ENCODE peak calls at places on chromosomes 7 and 10, in six cellular contexts. I is psoas muscle; Q is CD8-positive, alpha-beta memory T cell; D is neural progenitor cell; E is tibial artery; F is HepG2. W is an unnamed sample. For H3K4me1, the result is how much of the 10 kb centered on the place peaks cover.

GRCh38 chr10:124093076-124093773 is at the start of gene CHST15:
- DNase-seq in I (peak), Q (no peak), D (peak), E (peak), F (peak), W (peak)

GRCh38 chr10:31677198-31678138 is 251.2 kb downstream of the ARHGAP12 start:
- DNase-seq in I (no peak), Q (no peak), D (peak), E (no peak), F (no peak), W (no peak)

GRCh38 chr7:29217112-29217511 is 22.5 kb downstream of the CHN2 start:
- DNase-seq in I (no peak), Q (no peak), D (no peak), E (no peak), F (no peak), W (no peak)

GRCh38 chr10:112752268-112752667 is 197.8 kb upstream of the TCF7L2 start:
- DNase-seq in I (no peak), Q (no peak), D (no peak), E (no peak), F (no peak), W (no peak)

GRCh38 chr7:122528879-122529481 is 169.9 kb downstream of the RNF133 start:
- DNase-seq in I (no peak), Q (no peak), D (peak), E (no peak), F (peak), W (no peak)

GRCh38 chr7:13835442-13835841 is 154.0 kb downstream of the ETV1 start:
- DNase-seq in I (no peak), Q (no peak), D (peak), E (no peak), F (no peak), W (no peak)

GRCh38 chr10:60148266-60148840 is 241.3 kb downstream of the ANK3 start:
- DNase-seq in I (no peak), Q (no peak), D (no peak), E (no peak), F (no peak), W (peak)

GRCh38 chr7:467393-467828 is 52.2 kb downstream of the PDGFA start:
- DNase-seq in I (no peak), Q (no peak), D (no peak), E (no peak), F (no peak), W (peak)

GRCh38 chr10:69645751-69646687 is 16.0 kb downstream of the FAM241B start:
- DNase-seq in I (peak), Q (no peak), D (peak), E (peak), F (no peak), W (no peak)

GRCh38 chr10:14617850-14618249 is 156.8 kb downstream of the FAM107B start:
- DNase-seq in I (no peak), Q (no peak), D (no peak), E (no peak), F (no peak), W (no peak)

GRCh38 chr10:121788115-121788514 is 139.7 kb downstream of the ATE1 start:
- DNase-seq in I (no peak), Q (no peak), D (no peak), E (no peak), F (no peak), W (no peak)

GRCh38 chr10:78365711-78366110 is 332.0 kb downstream of the RPS24 start:
- DNase-seq in I (no peak), Q (no peak), D (no peak), E (no peak), F (no peak), W (no peak)

GRCh38 chr7:139231513-139232376 is 708 bp downstream of the UBN2 start:
- DNase-seq in I (peak), Q (peak), D (peak), E (peak), F (peak), W (peak)

GRCh38 chr7:24966802-24967201 is 13.2 kb downstream of the OSBPL3 start:
- DNase-seq in I (no peak), Q (no peak), D (no peak), E (no peak), F (no peak), W (no peak)

GRCh38 chr10:124524991-124525653 is 63.5 kb downstream of the LHPP start:
- DNase-seq in I (peak), Q (no peak), D (no peak), E (no peak), F (no peak), W (peak)

GRCh38 chr7:33711231-33712019 is 193.9 kb upstream of the BMPER start:
- DNase-seq in I (no peak), Q (no peak), D (no peak), E (no peak), F (no peak), W (no peak)

GRCh38 chr7:115632636-115633035 is 397.9 kb downstream of the TFEC start:
- DNase-seq in I (no peak), Q (no peak), D (no peak), E (no peak), F (no peak), W (no peak)

GRCh38 chr10:101778781-101779543 is 3.0 kb upstream of the FGF8 start:
- DNase-seq in I (no peak), Q (no peak), D (peak), E (peak), F (no peak), W (no peak)

GRCh38 chr10:35352097-35352496 is 15.8 kb downstream of the CCNY start:
- DNase-seq in I (no peak), Q (no peak), D (no peak), E (no peak), F (no peak), W (no peak)

GRCh38 chr10:90062786-90063185 is 361.4 kb downstream of the KIF20B start:
- DNase-seq in I (no peak), Q (no peak), D (no peak), E (no peak), F (no peak), W (no peak)

GRCh38 chr7:117871401-117871777 is 1.9 kb downstream of the CTTNBP2 start:
- DNase-seq in I (no peak), Q (no peak), D (no peak), E (no peak), F (no peak), W (no peak)

GRCh38 chr7:133190172-133190528 is 62.7 kb upstream of the EXOC4 start:
- DNase-seq in I (no peak), Q (no peak), D (no peak), E (no peak), F (no peak), W (no peak)
- H3K4me1 ChIP-seq in I (under half), Q (under half), D (under half), E (under half), F (under half), W (under half)

DNA sequence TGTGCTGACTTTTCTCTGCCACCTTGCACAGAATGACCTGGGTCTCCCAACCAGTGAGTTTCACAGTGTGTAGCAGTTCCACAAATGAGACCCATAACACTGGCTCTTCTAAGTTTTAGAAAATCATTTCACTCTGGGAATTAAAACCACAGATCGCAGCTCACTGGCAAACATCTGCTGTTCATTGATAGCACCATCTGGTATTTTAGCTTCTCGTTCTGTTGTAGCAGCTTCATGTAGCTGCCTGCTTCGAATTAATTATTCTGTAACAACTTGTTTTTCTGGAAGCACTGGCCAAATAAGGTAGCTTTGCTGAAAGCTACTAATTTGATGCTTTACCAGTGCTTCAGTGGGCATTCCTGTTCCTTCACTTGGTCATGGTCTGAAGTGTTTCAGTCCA is 447.6 kb downstream of the XPNPEP1 start:
- DNase-seq in I (no peak), Q (no peak), D (no peak), E (no peak), F (no peak), W (no peak)
- H3K27ac ChIP-seq in I (no peak), Q (no peak), D (peak), E (no peak), F (no peak), W (no peak)

GRCh38 chr7:132654150-132654549 is 77.9 kb upstream of the PLXNA4 start:
- DNase-seq in I (no peak), Q (peak), D (no peak), E (no peak), F (no peak), W (no peak)
- H3K4me3 ChIP-seq in I (no peak), Q (no peak), D (no peak), E (no peak), F (no peak), W (no peak)

GRCh38 chr7:44639701-44640321 is 33.4 kb downstream of the OGDH start:
- DNase-seq in I (no peak), Q (no peak), D (peak), E (no peak), F (peak), W (peak)
- H3K4me1 ChIP-seq in I (half or more), Q (half or more), D (under half), E (under half), F (under half), W (under half)

GRCh38 chr7:108284349-108285017 is 154.3 kb upstream of the LAMB4 start:
- DNase-seq in I (no peak), Q (no peak), D (no peak), E (no peak), F (no peak), W (no peak)
- H3K27ac ChIP-seq in I (no peak), Q (no peak), D (no peak), E (no peak), F (no peak), W (no peak)

GRCh38 chr10:132336064-132336746 is 4.2 kb downstream of the LRRC27 start:
- DNase-seq in I (no peak), Q (no peak), D (no peak), E (peak), F (peak), W (peak)
- H3K4me3 ChIP-seq in I (no peak), Q (peak), D (no peak), E (no peak), F (peak), W (no peak)

GRCh38 chr10:59073456-59074053 is 102.9 kb upstream of the PHYHIPL start:
- DNase-seq in I (no peak), Q (no peak), D (no peak), E (no peak), F (peak), W (no peak)

GRCh38 chr10:59082249-59082648 is 94.2 kb upstream of the PHYHIPL start:
- DNase-seq in I (no peak), Q (no peak), D (no peak), E (no peak), F (no peak), W (no peak)

GRCh38 chr10:59072038-59072437 is 104.4 kb upstream of the PHYHIPL start:
- DNase-seq in I (no peak), Q (no peak), D (no peak), E (no peak), F (no peak), W (no peak)

GRCh38 chr10:59079386-59080226 is 96.8 kb upstream of the PHYHIPL start:
- DNase-seq in I (no peak), Q (no peak), D (no peak), E (no peak), F (peak), W (peak)

GRCh38 chr10:59077855-59078254 is 98.6 kb upstream of the PHYHIPL start:
- DNase-seq in I (no peak), Q (no peak), D (no peak), E (no peak), F (no peak), W (no peak)
- H3K4me1 ChIP-seq in I (under half), Q (under half), D (under half), E (half or more), F (half or more), W (under half)

GRCh38 chr7:144515430-144515829 is 111.9 kb upstream of the NOBOX start:
- DNase-seq in I (no peak), Q (no peak), D (no peak), E (no peak), F (no peak), W (no peak)
- H3K27ac ChIP-seq in I (no peak), Q (no peak), D (no peak), E (no peak), F (no peak), W (no peak)

W was measured in adrenal gland.